ENCODE peak calls at places on chromosomes 1 and 21, in nine cellular contexts. M is fibroblast of the aortic adventitia; E is left colon; P is spleen; X is effector memory CD4-positive, alpha-beta T cell; G is stimulated activated CD8-positive, alpha-beta memory T cell treated with anti-CD3 and anti-CD28 coated beads, Interleukin-12 subunit alpha, Interleukin-12 subunit beta, amount 100 ng/mL, for 1 hour; V is renal cortical epithelial cell; K is C1 segment of cervical spinal cord; S is effector memory CD8-positive, alpha-beta T cell. D is an unnamed sample.

GRCh38 chr1:111690306-111690617 is 48.9 kb downstream of the INKA2 start:
- DNase-seq in M (peak), E (peak), P (no peak), X (no peak), G (no peak), V (peak), K (peak), S (no peak), D (peak)

GRCh38 chr1:243638186-243638585 is 211.9 kb downstream of the AKT3 start:
- DNase-seq in M (no peak), E (no peak), P (no peak), X (no peak), G (no peak), V (no peak), K (no peak), S (no peak), D (no peak)

GRCh38 chr21:44761011-44761729 is 40.5 kb downstream of the UBE2G2 start:
- DNase-seq in M (no peak), E (peak), P (peak), X (no peak), G (no peak), V (no peak), K (no peak), S (no peak), D (peak)

GRCh38 chr1:27879374-27880082 is 7.2 kb downstream of the THEMIS2 start:
- DNase-seq in M (no peak), E (no peak), P (peak), X (no peak), G (no peak), V (no peak), K (no peak), S (no peak), D (no peak)

GRCh38 chr1:201426395-201427310 is 5.1 kb upstream of the TNNI1 start:
- DNase-seq in M (no peak), E (no peak), P (peak), X (no peak), G (no peak), V (no peak), K (peak), S (no peak), D (no peak)

GRCh38 chr1:118185083-118185899 is at the start of gene SPAG17:
- DNase-seq in M (peak), E (peak), P (no peak), X (no peak), G (no peak), V (peak), K (no peak), S (no peak), D (no peak)

GRCh38 chr21:33230518-33231324 is 983 bp downstream of the IFNAR2 start:
- DNase-seq in M (peak), E (peak), P (peak), X (no peak), G (no peak), V (peak), K (peak), S (no peak), D (peak)

GRCh38 chr1:37158113-37158749 is 123.9 kb upstream of the GRIK3 start:
- DNase-seq in M (no peak), E (no peak), P (no peak), X (no peak), G (no peak), V (no peak), K (no peak), S (no peak), D (no peak)

GRCh38 chr1:171715813-171716251 is 26.0 kb downstream of the VAMP4 start:
- DNase-seq in M (peak), E (no peak), P (no peak), X (no peak), G (no peak), V (peak), K (no peak), S (no peak), D (peak)

GRCh38 chr1:34779962-34780361 is 1.1 kb upstream of the GJB3 start:
- DNase-seq in M (no peak), E (no peak), P (peak), X (no peak), G (no peak), V (no peak), K (no peak), S (no peak), D (no peak)

GRCh38 chr1:183945432-183946308 is 91.9 kb downstream of the COLGALT2 start:
- DNase-seq in M (no peak), E (no peak), P (no peak), X (no peak), G (no peak), V (no peak), K (no peak), S (no peak), D (no peak)

GRCh38 chr1:1292851-1293250 is 12.6 kb downstream of the SCNN1D start:
- DNase-seq in M (no peak), E (no peak), P (peak), X (no peak), G (no peak), V (no peak), K (no peak), S (no peak), D (no peak)

GRCh38 chr21:46061063-46061462 is 36.8 kb upstream of the COL6A2 start:
- DNase-seq in M (no peak), E (no peak), P (no peak), X (no peak), G (no peak), V (no peak), K (no peak), S (no peak), D (no peak)

GRCh38 chr1:100816049-100816448 is 78.6 kb downstream of the EXTL2 start:
- DNase-seq in M (no peak), E (no peak), P (no peak), X (no peak), G (no peak), V (no peak), K (no peak), S (no peak), D (no peak)

GRCh38 chr1:7320661-7321060 is 450.4 kb upstream of the VAMP3 start:
- DNase-seq in M (no peak), E (no peak), P (no peak), X (no peak), G (no peak), V (no peak), K (no peak), S (no peak), D (no peak)

GRCh38 chr1:182069028-182069466 is 7.5 kb upstream of the ZNF648 start:
- DNase-seq in M (peak), E (no peak), P (no peak), X (no peak), G (no peak), V (peak), K (no peak), S (peak), D (peak)

GRCh38 chr1:166876540-166876838 is 425 bp upstream of the TADA1 start:
- DNase-seq in M (no peak), E (no peak), P (no peak), X (no peak), G (no peak), V (no peak), K (no peak), S (no peak), D (no peak)

GRCh38 chr1:63968663-63969460 is 195.0 kb downstream of the ROR1 start:
- DNase-seq in M (peak), E (no peak), P (no peak), X (no peak), G (no peak), V (peak), K (no peak), S (no peak), D (peak)

GRCh38 chr1:181086926-181087325 is 1.6 kb upstream of the IER5 start:
- DNase-seq in M (peak), E (no peak), P (no peak), X (no peak), G (no peak), V (peak), K (no peak), S (no peak), D (peak)

GRCh38 chr1:56921486-56921885 is 44.3 kb downstream of the C8B start:
- DNase-seq in M (peak), E (no peak), P (no peak), X (no peak), G (no peak), V (peak), K (no peak), S (no peak), D (no peak)

GRCh38 chr1:171707583-171707982 is 34.3 kb downstream of the VAMP4 start:
- DNase-seq in M (no peak), E (no peak), P (no peak), X (no peak), G (no peak), V (no peak), K (no peak), S (no peak), D (no peak)

GRCh38 chr1:56526571-56527174 is 52.7 kb downstream of the PLPP3 start:
- DNase-seq in M (no peak), E (peak), P (no peak), X (no peak), G (no peak), V (peak), K (no peak), S (no peak), D (no peak)

GRCh38 chr1:239558559-239558958 is 172.2 kb downstream of the CHRM3 start:
- DNase-seq in M (no peak), E (no peak), P (no peak), X (no peak), G (no peak), V (no peak), K (no peak), S (no peak), D (no peak)

GRCh38 chr1:151368000-151368744 is 4.3 kb downstream of the SELENBP1 start:
- DNase-seq in M (peak), E (no peak), P (peak), X (no peak), G (no peak), V (peak), K (no peak), S (no peak), D (no peak)

GRCh38 chr1:226129230-226129629 is 57.3 kb downstream of the ACBD3 start:
- DNase-seq in M (no peak), E (no peak), P (peak), X (no peak), G (no peak), V (no peak), K (no peak), S (no peak), D (no peak)

GRCh38 chr21:36163780-36164426 is 7.3 kb downstream of the DOP1B start:
- DNase-seq in M (no peak), E (no peak), P (no peak), X (no peak), G (no peak), V (no peak), K (no peak), S (no peak), D (no peak)

GRCh38 chr1:153926405-153926804 is 3.6 kb upstream of the GATAD2B start:
- DNase-seq in M (no peak), E (no peak), P (no peak), X (no peak), G (no peak), V (no peak), K (no peak), S (no peak), D (no peak)

GRCh38 chr1:116717318-116717717 is 36.9 kb upstream of the CD2 start:
- DNase-seq in M (no peak), E (no peak), P (no peak), X (no peak), G (no peak), V (no peak), K (no peak), S (no peak), D (no peak)

GRCh38 chr1:92374211-92374610 is 75.4 kb downstream of the RPAP2 start:
- DNase-seq in M (no peak), E (no peak), P (no peak), X (no peak), G (no peak), V (no peak), K (no peak), S (no peak), D (no peak)

GRCh38 chr21:42330380-42331336 is 15.4 kb upstream of the TFF3 start:
- DNase-seq in M (no peak), E (peak), P (peak), X (no peak), G (no peak), V (no peak), K (no peak), S (no peak), D (no peak)

GRCh38 chr1:151867785-151868403 is 14.4 kb upstream of the THEM5 start:
- DNase-seq in M (peak), E (no peak), P (no peak), X (no peak), G (no peak), V (peak), K (no peak), S (no peak), D (peak)

D was measured in MCF 10A.